ENCODE peak calls at places on chromosome 9, in six cellular contexts. One of them, this sample, is unnamed.

GRCh38 chr9:128540630-128541355 is 11.6 kb upstream of the SPTAN1 start:
- DNase-seq in DND-41: no peak
- DNase-seq in RCC 7860: no peak
- DNase-seq in substantia nigra: no peak
- DNase-seq in AML-193: peak; percentile 53
- DNase-seq in AG04449: no peak
- DNase-seq in this sample: no peak

GRCh38 chr9:127733609-127734008 is 1.5 kb downstream of the TOR2A start:
- DNase-seq in DND-41: no peak
- DNase-seq in RCC 7860: no peak
- DNase-seq in substantia nigra: no peak
- DNase-seq in AML-193: no peak
- DNase-seq in AG04449: no peak
- DNase-seq in this sample: no peak

GRCh38 chr9:96163712-96164111 is 138.3 kb downstream of the HSD17B3 start:
- DNase-seq in DND-41: no peak
- DNase-seq in RCC 7860: no peak
- DNase-seq in substantia nigra: no peak
- DNase-seq in AML-193: no peak
- DNase-seq in AG04449: no peak
- DNase-seq in this sample: no peak

GRCh38 chr9:126965541-126966428 is 51.2 kb downstream of the RALGPS1 start:
- DNase-seq in DND-41: peak; percentile 42
- DNase-seq in RCC 7860: peak; percentile 51
- DNase-seq in substantia nigra: peak; percentile 65
- DNase-seq in AML-193: peak; percentile 46
- DNase-seq in AG04449: no peak
- DNase-seq in this sample: peak; percentile 51

GRCh38 chr9:89457376-89457855 is 40.5 kb downstream of the SEMA4D start:
- DNase-seq in DND-41: no peak
- DNase-seq in RCC 7860: no peak
- DNase-seq in substantia nigra: no peak
- DNase-seq in AML-193: no peak
- DNase-seq in AG04449: no peak
- DNase-seq in this sample: no peak

GRCh38 chr9:16282216-16282615 is 588.3 kb downstream of the BNC2 start:
- DNase-seq in DND-41: no peak
- DNase-seq in RCC 7860: no peak
- DNase-seq in substantia nigra: no peak
- DNase-seq in AML-193: no peak
- DNase-seq in AG04449: peak; percentile 38
- DNase-seq in this sample: no peak

GRCh38 chr9:899440-900184 is 58.1 kb downstream of the DMRT1 start:
- DNase-seq in DND-41: no peak
- DNase-seq in RCC 7860: no peak
- DNase-seq in substantia nigra: no peak
- DNase-seq in AML-193: peak; percentile 12
- DNase-seq in AG04449: no peak
- DNase-seq in this sample: peak; percentile 59

GRCh38 chr9:110156416-110156815 is 51.5 kb downstream of the C9orf152 start:
- DNase-seq in DND-41: no peak
- DNase-seq in RCC 7860: no peak
- DNase-seq in substantia nigra: no peak
- DNase-seq in AML-193: no peak
- DNase-seq in AG04449: no peak
- DNase-seq in this sample: no peak

GRCh38 chr9:16258708-16259107 is 611.8 kb downstream of the BNC2 start:
- DNase-seq in DND-41: no peak
- DNase-seq in RCC 7860: no peak
- DNase-seq in substantia nigra: no peak
- DNase-seq in AML-193: no peak
- DNase-seq in AG04449: no peak
- DNase-seq in this sample: peak; percentile 38

GRCh38 chr9:135249191-135249590 is 161.7 kb downstream of the OLFM1 start:
- DNase-seq in DND-41: no peak
- DNase-seq in RCC 7860: no peak
- DNase-seq in substantia nigra: no peak
- DNase-seq in AML-193: no peak
- DNase-seq in AG04449: no peak
- DNase-seq in this sample: no peak

GRCh38 chr9:120711841-120712538 is 2.3 kb downstream of the MEGF9 start:
- DNase-seq in DND-41: peak; percentile 16
- DNase-seq in RCC 7860: no peak
- DNase-seq in substantia nigra: no peak
- DNase-seq in AML-193: peak; percentile 16
- DNase-seq in AG04449: no peak
- DNase-seq in this sample: no peak

GRCh38 chr9:105278751-105279150 is 34.3 kb downstream of the SLC44A1 start:
- DNase-seq in DND-41: no peak
- DNase-seq in RCC 7860: no peak
- DNase-seq in substantia nigra: no peak
- DNase-seq in AML-193: no peak
- DNase-seq in AG04449: no peak
- DNase-seq in this sample: no peak

GRCh38 chr9:88535226-88535931 is 401 bp downstream of the NXNL2 start:
- DNase-seq in DND-41: no peak
- DNase-seq in RCC 7860: no peak
- DNase-seq in substantia nigra: no peak
- DNase-seq in AML-193: no peak
- DNase-seq in AG04449: no peak
- DNase-seq in this sample: no peak

GRCh38 chr9:95876595-95876994 is 1.1 kb downstream of the ERCC6L2 start:
- DNase-seq in DND-41: no peak
- DNase-seq in RCC 7860: no peak
- DNase-seq in substantia nigra: no peak
- DNase-seq in AML-193: peak; percentile 10
- DNase-seq in AG04449: no peak
- DNase-seq in this sample: no peak

GRCh38 chr9:71487046-71487445 is 281.3 kb downstream of the CEMIP2 start:
- DNase-seq in DND-41: no peak
- DNase-seq in RCC 7860: no peak
- DNase-seq in substantia nigra: no peak
- DNase-seq in AML-193: no peak
- DNase-seq in AG04449: no peak
- DNase-seq in this sample: no peak

GRCh38 chr9:113572076-113572861 is 108.7 kb downstream of the RGS3 start:
- DNase-seq in DND-41: no peak
- DNase-seq in RCC 7860: no peak
- DNase-seq in substantia nigra: no peak
- DNase-seq in AML-193: no peak
- DNase-seq in AG04449: no peak
- DNase-seq in this sample: no peak

GRCh38 chr9:78029601-78030552 is 1.7 kb downstream of the GNAQ start:
- DNase-seq in DND-41: peak; percentile 41
- DNase-seq in RCC 7860: peak; percentile 34
- DNase-seq in substantia nigra: peak; percentile 62
- DNase-seq in AML-193: peak; percentile 24
- DNase-seq in AG04449: no peak
- DNase-seq in this sample: peak; percentile 63

GRCh38 chr9:119003218-119003617 is 366.0 kb downstream of the BRINP1 start:
- DNase-seq in DND-41: no peak
- DNase-seq in RCC 7860: peak; percentile 91
- DNase-seq in substantia nigra: no peak
- DNase-seq in AML-193: no peak
- DNase-seq in AG04449: peak; percentile 58
- DNase-seq in this sample: no peak

GRCh38 chr9:137236936-137237421 is 4.1 kb upstream of the TUBB4B start:
- DNase-seq in DND-41: no peak
- DNase-seq in RCC 7860: no peak
- DNase-seq in substantia nigra: no peak
- DNase-seq in AML-193: no peak
- DNase-seq in AG04449: no peak
- DNase-seq in this sample: no peak

GRCh38 chr9:72839140-72839539 is 113.7 kb downstream of the ALDH1A1 start:
- DNase-seq in DND-41: no peak
- DNase-seq in RCC 7860: no peak
- DNase-seq in substantia nigra: no peak
- DNase-seq in AML-193: no peak
- DNase-seq in AG04449: peak; percentile 24
- DNase-seq in this sample: no peak

GRCh38 chr9:112042244-112042638 is 132.9 kb downstream of the SUSD1 start:
- DNase-seq in DND-41: no peak
- DNase-seq in RCC 7860: peak; percentile 92
- DNase-seq in substantia nigra: no peak
- DNase-seq in AML-193: no peak
- DNase-seq in AG04449: no peak
- DNase-seq in this sample: no peak

GRCh38 chr9:74735761-74736160 is 152.0 kb downstream of the TRPM6 start:
- DNase-seq in DND-41: peak; percentile 25
- DNase-seq in RCC 7860: no peak
- DNase-seq in substantia nigra: no peak
- DNase-seq in AML-193: no peak
- DNase-seq in AG04449: no peak
- DNase-seq in this sample: no peak

GRCh38 chr9:95465115-95465514 is 51.7 kb downstream of the PTCH1 start:
- DNase-seq in DND-41: no peak
- DNase-seq in RCC 7860: no peak
- DNase-seq in substantia nigra: no peak
- DNase-seq in AML-193: no peak
- DNase-seq in AG04449: no peak
- DNase-seq in this sample: no peak

GRCh38 chr9:128136816-128137793 is 9.6 kb upstream of the PTGES2 start:
- DNase-seq in DND-41: no peak
- DNase-seq in RCC 7860: peak; percentile 88
- DNase-seq in substantia nigra: no peak
- DNase-seq in AML-193: no peak
- DNase-seq in AG04449: no peak
- DNase-seq in this sample: no peak

GRCh38 chr9:96293481-96293880 is 8.5 kb downstream of the HSD17B3 start:
- DNase-seq in DND-41: no peak
- DNase-seq in RCC 7860: no peak
- DNase-seq in substantia nigra: no peak
- DNase-seq in AML-193: no peak
- DNase-seq in AG04449: no peak
- DNase-seq in this sample: no peak

GRCh38 chr9:96442491-96442890 is 7.5 kb upstream of the HABP4 start:
- DNase-seq in DND-41: no peak
- DNase-seq in RCC 7860: no peak
- DNase-seq in substantia nigra: no peak
- DNase-seq in AML-193: peak; percentile 24
- DNase-seq in AG04449: no peak
- DNase-seq in this sample: no peak

GRCh38 chr9:1879501-1879900 is 135.6 kb upstream of the SMARCA2 start:
- DNase-seq in DND-41: no peak
- DNase-seq in RCC 7860: no peak
- DNase-seq in substantia nigra: no peak
- DNase-seq in AML-193: no peak
- DNase-seq in AG04449: no peak
- DNase-seq in this sample: no peak

GRCh38 chr9:37061763-37062162 is 27.7 kb upstream of the PAX5 start:
- DNase-seq in DND-41: no peak
- DNase-seq in RCC 7860: no peak
- DNase-seq in substantia nigra: no peak
- DNase-seq in AML-193: peak; percentile 69
- DNase-seq in AG04449: peak; percentile 9
- DNase-seq in this sample: no peak

GRCh38 chr9:109717342-109717741 is 62.7 kb upstream of the PALM2AKAP2 start:
- DNase-seq in DND-41: no peak
- DNase-seq in RCC 7860: no peak
- DNase-seq in substantia nigra: no peak
- DNase-seq in AML-193: no peak
- DNase-seq in AG04449: no peak
- DNase-seq in this sample: peak; percentile 60